ENCODE peak calls at places on chromosomes 7 and 10, in four cellular contexts. One of them, this sample, is unnamed.

GRCh38 chr7:148711191-148712102 is 12.7 kb downstream of the CUL1 start:
- DNase-seq in endothelial cell: no peak
- DNase-seq in immature natural killer cell: no peak
- DNase-seq in LoVo: no peak
- DNase-seq in this sample: no peak

GRCh38 chr7:23476286-23477169 is 6.2 kb upstream of the IGF2BP3 start:
- DNase-seq in endothelial cell: no peak
- DNase-seq in immature natural killer cell: no peak
- DNase-seq in LoVo: no peak
- DNase-seq in this sample: no peak

GRCh38 chr7:80563561-80564327 is 51.9 kb upstream of the GNAT3 start:
- DNase-seq in endothelial cell: no peak
- DNase-seq in immature natural killer cell: peak
- DNase-seq in LoVo: no peak
- DNase-seq in this sample: no peak

GRCh38 chr10:3783721-3784432 is 1.1 kb downstream of the KLF6 start:
- DNase-seq in endothelial cell: no peak
- DNase-seq in immature natural killer cell: peak
- DNase-seq in LoVo: peak
- DNase-seq in this sample: no peak

GRCh38 chr7:10128748-10129147 is 844.9 kb upstream of the PHF14 start:
- DNase-seq in endothelial cell: peak
- DNase-seq in immature natural killer cell: no peak
- DNase-seq in LoVo: no peak
- DNase-seq in this sample: no peak

GRCh38 chr10:111077715-111078504 is 1.1 kb downstream of the ADRA2A start:
- DNase-seq in endothelial cell: no peak
- DNase-seq in immature natural killer cell: no peak
- DNase-seq in LoVo: no peak
- DNase-seq in this sample: peak

GRCh38 chr10:96891840-96892239 is 59.7 kb downstream of the LCOR start:
- DNase-seq in endothelial cell: no peak
- DNase-seq in immature natural killer cell: peak
- DNase-seq in LoVo: no peak
- DNase-seq in this sample: no peak

GRCh38 chr10:125343118-125343752 is 182.9 kb upstream of the CTBP2 start:
- DNase-seq in endothelial cell: peak
- DNase-seq in immature natural killer cell: peak
- DNase-seq in LoVo: peak
- DNase-seq in this sample: no peak

GRCh38 chr10:21002097-21002878 is 105.2 kb upstream of the NEBL start:
- DNase-seq in endothelial cell: no peak
- DNase-seq in immature natural killer cell: no peak
- DNase-seq in LoVo: no peak
- DNase-seq in this sample: no peak

GRCh38 chr7:128833148-128833938 is 3.1 kb downstream of the FLNC start:
- DNase-seq in endothelial cell: no peak
- DNase-seq in immature natural killer cell: no peak
- DNase-seq in LoVo: no peak
- DNase-seq in this sample: no peak

GRCh38 chr7:32167256-32167655 is 97.0 kb upstream of the PDE1C start:
- DNase-seq in endothelial cell: no peak
- DNase-seq in immature natural killer cell: no peak
- DNase-seq in LoVo: no peak
- DNase-seq in this sample: no peak

GRCh38 chr7:5397657-5398237 is 25.9 kb downstream of the TNRC18 start:
- DNase-seq in endothelial cell: no peak
- DNase-seq in immature natural killer cell: no peak
- DNase-seq in LoVo: no peak
- DNase-seq in this sample: no peak

GRCh38 chr10:31362023-31362641 is 43.1 kb downstream of the ZEB1 start:
- DNase-seq in endothelial cell: no peak
- DNase-seq in immature natural killer cell: no peak
- DNase-seq in LoVo: no peak
- DNase-seq in this sample: no peak

GRCh38 chr7:123034106-123034505 is 38.6 kb upstream of the TAS2R16 start:
- DNase-seq in endothelial cell: no peak
- DNase-seq in immature natural killer cell: no peak
- DNase-seq in LoVo: no peak
- DNase-seq in this sample: no peak

GRCh38 chr10:78295242-78295641 is 261.6 kb downstream of the RPS24 start:
- DNase-seq in endothelial cell: no peak
- DNase-seq in immature natural killer cell: no peak
- DNase-seq in LoVo: no peak
- DNase-seq in this sample: no peak

GRCh38 chr10:116723428-116724281 is 18.7 kb downstream of the HSPA12A start:
- DNase-seq in endothelial cell: no peak
- DNase-seq in immature natural killer cell: peak
- DNase-seq in LoVo: no peak
- DNase-seq in this sample: no peak

GRCh38 chr7:18013936-18014335 is 13.7 kb downstream of the PRPS1L1 start:
- DNase-seq in endothelial cell: no peak
- DNase-seq in immature natural killer cell: no peak
- DNase-seq in LoVo: no peak
- DNase-seq in this sample: no peak

GRCh38 chr7:106730021-106730420 is 69.1 kb upstream of the CCDC71L start:
- DNase-seq in endothelial cell: no peak
- DNase-seq in immature natural killer cell: no peak
- DNase-seq in LoVo: peak
- DNase-seq in this sample: no peak

GRCh38 chr10:92573798-92574544 is at the start of gene IDE:
- DNase-seq in endothelial cell: peak
- DNase-seq in immature natural killer cell: peak
- DNase-seq in LoVo: peak
- DNase-seq in this sample: peak

GRCh38 chr7:151115121-151115835 is 29.0 kb downstream of the AGAP3 start:
- DNase-seq in endothelial cell: peak
- DNase-seq in immature natural killer cell: peak
- DNase-seq in LoVo: no peak
- DNase-seq in this sample: no peak

GRCh38 chr10:61882621-61883375 is 18.7 kb upstream of the ARID5B start:
- DNase-seq in endothelial cell: no peak
- DNase-seq in immature natural killer cell: no peak
- DNase-seq in LoVo: no peak
- DNase-seq in this sample: no peak

GRCh38 chr7:144384071-144384470 is 19.4 kb downstream of the NOBOX start:
- DNase-seq in endothelial cell: no peak
- DNase-seq in immature natural killer cell: no peak
- DNase-seq in LoVo: peak
- DNase-seq in this sample: no peak

GRCh38 chr10:89837173-89838001 is 136.0 kb downstream of the KIF20B start:
- DNase-seq in endothelial cell: no peak
- DNase-seq in immature natural killer cell: peak
- DNase-seq in LoVo: no peak
- DNase-seq in this sample: peak

GRCh38 chr10:88062798-88063472 is 199.5 kb downstream of the PTEN start:
- DNase-seq in endothelial cell: no peak
- DNase-seq in immature natural killer cell: no peak
- DNase-seq in LoVo: no peak
- DNase-seq in this sample: no peak

GRCh38 chr7:149440222-149440621 is 20.6 kb downstream of the ZNF777 start:
- DNase-seq in endothelial cell: no peak
- DNase-seq in immature natural killer cell: peak
- DNase-seq in LoVo: no peak
- DNase-seq in this sample: no peak

GRCh38 chr10:46074547-46074946 is 28.5 kb upstream of the MSMB start:
- DNase-seq in endothelial cell: no peak
- DNase-seq in immature natural killer cell: no peak
- DNase-seq in LoVo: no peak
- DNase-seq in this sample: no peak

GRCh38 chr7:96322847-96323461 is 1.1 kb upstream of the SLC25A13 start:
- DNase-seq in endothelial cell: no peak
- DNase-seq in immature natural killer cell: no peak
- DNase-seq in LoVo: no peak
- DNase-seq in this sample: no peak

GRCh38 chr10:113945075-113945686 is 90.7 kb downstream of the NHLRC2 start:
- DNase-seq in endothelial cell: no peak
- DNase-seq in immature natural killer cell: no peak
- DNase-seq in LoVo: peak
- DNase-seq in this sample: no peak

GRCh38 chr10:102796407-102797176 is 40.6 kb downstream of the CYP17A1 start:
- DNase-seq in endothelial cell: no peak
- DNase-seq in immature natural killer cell: peak
- DNase-seq in LoVo: no peak
- DNase-seq in this sample: peak

GRCh38 chr7:71682841-71683341 is 550.9 kb downstream of the GALNT17 start:
- DNase-seq in endothelial cell: no peak
- DNase-seq in immature natural killer cell: no peak
- DNase-seq in LoVo: no peak
- DNase-seq in this sample: no peak

GRCh38 chr7:12107841-12108249 is 103.2 kb upstream of the TMEM106B start:
- DNase-seq in endothelial cell: no peak
- DNase-seq in immature natural killer cell: no peak
- DNase-seq in LoVo: peak
- DNase-seq in this sample: no peak

GRCh38 chr10:575312-576129 is 113.9 kb downstream of the DIP2C start:
- DNase-seq in endothelial cell: no peak
- DNase-seq in immature natural killer cell: no peak
- DNase-seq in LoVo: no peak
- DNase-seq in this sample: no peak

GRCh38 chr7:2099036-2099957 is 133.4 kb downstream of the MAD1L1 start:
- DNase-seq in endothelial cell: no peak
- DNase-seq in immature natural killer cell: peak
- DNase-seq in LoVo: no peak
- DNase-seq in this sample: peak

GRCh38 chr10:83917519-83918506 is 221.5 kb upstream of the GHITM start:
- DNase-seq in endothelial cell: no peak
- DNase-seq in immature natural killer cell: no peak
- DNase-seq in LoVo: peak
- DNase-seq in this sample: no peak

GRCh38 chr7:99848420-99849216 is 20.8 kb downstream of the CYP3A43 start:
- DNase-seq in endothelial cell: no peak
- DNase-seq in immature natural killer cell: no peak
- DNase-seq in LoVo: no peak
- DNase-seq in this sample: no peak

GRCh38 chr7:47622946-47623640 is 41.2 kb upstream of the TNS3 start:
- DNase-seq in endothelial cell: no peak
- DNase-seq in immature natural killer cell: no peak
- DNase-seq in LoVo: no peak
- DNase-seq in this sample: no peak

GRCh38 chr7:93194368-93194767 is 31.9 kb downstream of the HEPACAM2 start:
- DNase-seq in endothelial cell: no peak
- DNase-seq in immature natural killer cell: no peak
- DNase-seq in LoVo: no peak
- DNase-seq in this sample: no peak

GRCh38 chr7:73815436-73815835 is 15.4 kb upstream of the CLDN4 start:
- DNase-seq in endothelial cell: no peak
- DNase-seq in immature natural killer cell: no peak
- DNase-seq in LoVo: no peak
- DNase-seq in this sample: no peak